ENCODE peak calls at places on chromosome 15, in five cellular contexts. One of them, this sample, is unnamed.
A peak's percentile ranks its signal among the peaks of the same experiment; 100 is the strongest.

GRCh38 chr15:45670511-45670910 is 35.7 kb downstream of the SQOR start:
- DNase-seq in mesenchymal stem cell: peak; percentile 33
- DNase-seq in neuronal stem cell: no peak
- DNase-seq in H9: no peak
- DNase-seq in mesendoderm: no peak
- DNase-seq in this sample: peak; percentile 30

GRCh38 chr15:80831606-80832224 is 52.5 kb downstream of the CEMIP start:
- DNase-seq in H9: no peak
- DNase-seq in mesendoderm: no peak
- DNase-seq in mesenchymal stem cell: no peak
- DNase-seq in neuronal stem cell: no peak
- DNase-seq in this sample: no peak

GRCh38 chr15:68552773-68553172 is 26.0 kb upstream of the CORO2B start:
- DNase-seq in H9: no peak
- DNase-seq in mesenchymal stem cell: peak; percentile 45
- DNase-seq in neuronal stem cell: no peak
- DNase-seq in mesendoderm: no peak
- DNase-seq in this sample: peak; percentile 47

GRCh38 chr15:85854345-85855097 is 59.8 kb upstream of the KLHL25 start:
- DNase-seq in mesenchymal stem cell: peak; percentile 59
- DNase-seq in mesendoderm: peak; percentile 76
- DNase-seq in neuronal stem cell: peak; percentile 72
- DNase-seq in H9: peak; percentile 65
- DNase-seq in this sample: peak; percentile 62

GRCh38 chr15:91202510-91202909 is 102.5 kb downstream of the SV2B start:
- DNase-seq in mesendoderm: no peak
- DNase-seq in mesenchymal stem cell: no peak
- DNase-seq in H9: no peak
- DNase-seq in neuronal stem cell: no peak
- DNase-seq in this sample: no peak

GRCh38 chr15:58770519-58770856 is 614 bp upstream of the MINDY2 start:
- DNase-seq in mesenchymal stem cell: peak; percentile 86
- DNase-seq in neuronal stem cell: no peak
- DNase-seq in H9: no peak
- DNase-seq in mesendoderm: no peak
- DNase-seq in this sample: peak; percentile 84

GRCh38 chr15:42106278-42106677 is 11.9 kb upstream of the PLA2G4D start:
- DNase-seq in H9: no peak
- DNase-seq in mesenchymal stem cell: peak; percentile 16
- DNase-seq in mesendoderm: no peak
- DNase-seq in neuronal stem cell: no peak
- DNase-seq in this sample: no peak

GRCh38 chr15:58066042-58066867 is 744 bp upstream of the ALDH1A2 start:
- DNase-seq in mesenchymal stem cell: peak; percentile 44
- DNase-seq in neuronal stem cell: peak; percentile 48
- DNase-seq in mesendoderm: peak; percentile 69
- DNase-seq in H9: peak; percentile 78
- DNase-seq in this sample: peak; percentile 4

GRCh38 chr15:62711691-62712454 is 330.7 kb upstream of the TPM1 start:
- DNase-seq in mesenchymal stem cell: peak; percentile 55
- DNase-seq in H9: no peak
- DNase-seq in mesendoderm: no peak
- DNase-seq in neuronal stem cell: no peak
- DNase-seq in this sample: peak; percentile 51

GRCh38 chr15:43204016-43204901 is 16.6 kb downstream of the EPB42 start:
- DNase-seq in H9: peak; percentile 73
- DNase-seq in neuronal stem cell: no peak
- DNase-seq in mesenchymal stem cell: peak; percentile 72
- DNase-seq in mesendoderm: peak; percentile 76
- DNase-seq in this sample: peak; percentile 75

GRCh38 chr15:99165020-99165790 is 60.3 kb downstream of the SYNM start:
- DNase-seq in H9: no peak
- DNase-seq in mesenchymal stem cell: no peak
- DNase-seq in neuronal stem cell: no peak
- DNase-seq in mesendoderm: no peak
- DNase-seq in this sample: no peak

GRCh38 chr15:34708422-34708821 is 46.4 kb downstream of the GJD2 start:
- DNase-seq in mesenchymal stem cell: peak; percentile 78
- DNase-seq in neuronal stem cell: peak; percentile 55
- DNase-seq in H9: peak; percentile 38
- DNase-seq in mesendoderm: peak; percentile 92
- DNase-seq in this sample: peak; percentile 66

GRCh38 chr15:80485370-80486164 is 81.4 kb downstream of the ARNT2 start:
- DNase-seq in mesenchymal stem cell: no peak
- DNase-seq in mesendoderm: no peak
- DNase-seq in neuronal stem cell: no peak
- DNase-seq in H9: no peak
- DNase-seq in this sample: no peak

GRCh38 chr15:35583863-35584528 is 38.0 kb upstream of the DPH6 start:
- DNase-seq in mesenchymal stem cell: peak; percentile 61
- DNase-seq in mesendoderm: no peak
- DNase-seq in neuronal stem cell: no peak
- DNase-seq in H9: no peak
- DNase-seq in this sample: peak; percentile 36

DNA sequence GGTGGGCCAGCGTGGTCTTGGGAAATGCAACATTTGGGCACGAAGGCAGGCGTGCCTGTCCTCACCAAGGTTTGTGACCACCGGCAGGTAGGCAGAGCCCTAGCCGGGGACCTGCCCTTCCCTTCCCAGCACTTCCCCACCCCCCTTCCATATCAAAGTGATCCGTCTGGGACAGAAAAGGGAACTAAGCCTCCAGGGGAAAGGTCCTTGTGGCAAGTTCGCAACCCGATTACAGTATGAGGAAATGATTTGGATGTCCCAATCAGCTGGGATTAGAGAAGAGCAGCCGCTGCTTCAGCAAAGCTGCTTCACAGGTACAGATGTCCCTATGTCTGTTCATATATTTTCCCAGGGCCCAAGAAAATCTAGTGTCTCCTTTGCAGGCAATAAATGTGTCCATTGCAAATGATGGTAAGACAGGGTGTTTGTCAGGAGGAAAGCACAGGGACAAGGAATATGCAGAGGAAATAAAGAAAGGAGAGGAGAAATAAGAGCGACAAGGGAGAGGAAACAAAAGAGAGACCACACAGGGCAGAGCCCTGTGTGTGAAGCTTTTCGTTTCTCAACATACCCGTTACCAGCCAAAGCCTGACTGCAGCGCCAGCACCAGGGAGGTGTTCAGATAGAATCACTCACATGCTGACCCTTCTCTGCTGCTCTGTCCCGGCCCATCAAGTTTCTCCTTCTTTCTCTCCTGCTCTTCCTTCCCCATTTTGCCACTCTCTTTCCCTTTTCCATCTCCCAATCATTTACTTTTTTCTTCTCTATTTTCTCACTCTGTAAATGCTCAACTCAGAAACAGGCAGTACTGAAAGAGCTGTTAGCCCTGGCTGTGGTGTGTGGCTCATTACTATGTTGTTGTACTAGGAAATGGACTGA is 17.4 kb upstream of the SECISBP2L start:
- DNase-seq in H9: peak; percentile 34
- DNase-seq in mesendoderm: peak; percentile 43
- DNase-seq in neuronal stem cell: no peak
- DNase-seq in mesenchymal stem cell: no peak
- DNase-seq in this sample: no peak
- H2BK5ac ChIP-seq in H9: no peak overlapping the region
- H2BK5ac ChIP-seq in mesendoderm: no peak overlapping the region
- H2BK5ac ChIP-seq in neuronal stem cell: no peak overlapping the region
- H2BK5ac ChIP-seq in mesenchymal stem cell: no peak overlapping the region
- H2BK5ac ChIP-seq in this sample: no peak overlapping the region

GRCh38 chr15:96046620-96047240 is 283.8 kb upstream of the NR2F2 start:
- DNase-seq in H9: no peak
- DNase-seq in mesenchymal stem cell: no peak
- DNase-seq in mesendoderm: peak; percentile 68
- DNase-seq in neuronal stem cell: no peak
- DNase-seq in this sample: no peak
- H3K9ac ChIP-seq in H9: no peak overlapping the region
- H3K9ac ChIP-seq in mesenchymal stem cell: peak overlapping the region; percentile 86
- H3K9ac ChIP-seq in mesendoderm: no peak overlapping the region
- H3K9ac ChIP-seq in neuronal stem cell: no peak overlapping the region
- H3K9ac ChIP-seq in this sample: peak overlapping the region; percentile 12

DNA sequence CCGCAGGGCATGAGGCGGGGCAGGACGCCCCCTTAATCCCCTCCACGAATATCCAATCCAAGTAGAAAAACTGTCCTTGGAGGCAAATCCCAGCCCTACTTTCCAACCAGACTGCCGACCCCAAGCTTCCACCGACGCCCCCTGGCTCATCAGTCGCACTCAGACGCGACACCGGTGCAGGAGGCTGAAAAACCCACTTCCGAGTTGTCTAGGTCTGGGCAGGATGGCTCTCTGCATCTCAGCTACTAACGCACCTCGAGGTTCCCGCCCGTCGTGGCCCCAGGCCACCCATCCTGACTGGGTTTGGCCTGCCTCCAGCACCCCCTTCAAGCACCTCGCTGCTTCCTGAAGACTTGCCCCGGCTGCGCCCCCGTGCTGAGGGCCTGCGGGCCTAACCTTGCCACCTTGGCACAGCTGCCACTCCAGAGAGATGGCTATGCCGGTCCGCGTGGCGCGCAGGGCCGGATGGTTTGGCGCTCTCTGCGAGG is 15.5 kb downstream of the RGMA start:
- DNase-seq in mesendoderm: peak; percentile 37
- DNase-seq in neuronal stem cell: no peak
- DNase-seq in mesenchymal stem cell: no peak
- DNase-seq in H9: peak; percentile 57
- DNase-seq in this sample: no peak
- H2BK5ac ChIP-seq in mesendoderm: no peak overlapping the region
- H2BK5ac ChIP-seq in neuronal stem cell: peak overlapping the region; percentile 9
- H2BK5ac ChIP-seq in mesenchymal stem cell: no peak overlapping the region
- H2BK5ac ChIP-seq in H9: no peak overlapping the region
- H2BK5ac ChIP-seq in this sample: no peak overlapping the region

GRCh38 chr15:67145710-67146109 is 80.3 kb downstream of the SMAD3 start:
- DNase-seq in mesenchymal stem cell: no peak
- DNase-seq in neuronal stem cell: no peak
- DNase-seq in H9: no peak
- DNase-seq in mesendoderm: no peak
- DNase-seq in this sample: no peak

GRCh38 chr15:67146875-67147381 is 81.5 kb downstream of the SMAD3 start:
- DNase-seq in mesendoderm: peak; percentile 71
- DNase-seq in H9: no peak
- DNase-seq in mesenchymal stem cell: peak; percentile 99
- DNase-seq in neuronal stem cell: no peak
- DNase-seq in this sample: peak; percentile 96

GRCh38 chr15:67148196-67148701 is 82.8 kb downstream of the SMAD3 start:
- DNase-seq in mesendoderm: no peak
- DNase-seq in H9: no peak
- DNase-seq in mesenchymal stem cell: peak; percentile 76
- DNase-seq in neuronal stem cell: no peak
- DNase-seq in this sample: peak; percentile 74

GRCh38 chr15:67146214-67146613 is 80.8 kb downstream of the SMAD3 start:
- DNase-seq in H9: no peak
- DNase-seq in mesendoderm: no peak
- DNase-seq in mesenchymal stem cell: peak; percentile 89
- DNase-seq in neuronal stem cell: no peak
- DNase-seq in this sample: peak; percentile 93

GRCh38 chr15:67147410-67147949 is 82.1 kb downstream of the SMAD3 start:
- DNase-seq in neuronal stem cell: no peak
- DNase-seq in mesendoderm: no peak
- DNase-seq in mesenchymal stem cell: no peak
- DNase-seq in H9: no peak
- DNase-seq in this sample: no peak
- H3K9ac ChIP-seq in neuronal stem cell: no peak overlapping the region
- H3K9ac ChIP-seq in mesendoderm: no peak overlapping the region
- H3K9ac ChIP-seq in mesenchymal stem cell: peak overlapping the region; percentile 74
- H3K9ac ChIP-seq in H9: no peak overlapping the region
- H3K9ac ChIP-seq in this sample: peak overlapping the region; percentile 66

DNA sequence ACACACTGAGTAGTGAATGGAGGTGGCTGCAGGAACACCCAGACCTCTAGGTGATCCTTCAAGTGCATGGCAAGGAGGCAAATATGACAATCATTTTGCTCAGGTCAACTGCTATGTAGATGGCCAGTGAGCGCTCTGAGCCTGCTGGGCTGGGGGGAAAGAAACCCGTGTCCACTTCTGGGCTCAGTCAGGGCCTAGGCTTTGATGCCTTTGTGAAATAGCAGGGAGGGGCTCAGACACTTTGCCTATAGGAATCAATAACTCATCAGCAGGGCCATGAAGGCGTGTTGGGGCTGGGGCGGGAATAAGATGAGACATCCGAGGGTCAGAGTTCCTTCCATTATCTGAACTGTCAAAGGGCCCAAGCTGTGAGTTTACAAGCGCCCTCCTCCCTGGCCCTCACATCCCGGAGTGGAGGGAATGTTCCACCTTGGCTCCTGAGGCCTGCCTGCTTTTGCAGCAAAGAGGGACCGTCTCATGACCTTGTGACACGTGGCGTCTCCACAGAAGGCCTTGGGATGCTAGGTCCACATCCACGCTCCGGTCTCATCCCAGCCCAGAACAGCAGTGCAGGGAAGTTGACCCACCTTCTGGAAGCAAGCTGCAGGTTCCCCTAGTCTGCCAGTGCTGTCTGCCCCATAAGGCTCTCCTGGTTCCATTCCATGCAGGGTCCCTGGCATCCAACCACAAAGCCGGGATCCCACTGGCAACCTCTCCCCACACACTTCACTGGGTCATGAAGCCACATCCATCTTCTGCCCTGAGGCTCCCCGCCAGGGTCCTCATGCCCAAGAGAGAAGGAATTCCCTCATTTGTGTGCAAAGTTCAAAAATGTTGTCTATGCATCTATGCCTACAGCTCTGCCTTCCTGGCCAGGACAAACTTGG is 78.4 kb downstream of the CHSY1 start:
- DNase-seq in H9: no peak
- DNase-seq in mesendoderm: no peak
- DNase-seq in mesenchymal stem cell: no peak
- DNase-seq in neuronal stem cell: no peak
- DNase-seq in this sample: no peak
- H2BK5ac ChIP-seq in H9: no peak overlapping the region
- H2BK5ac ChIP-seq in mesendoderm: no peak overlapping the region
- H2BK5ac ChIP-seq in mesenchymal stem cell: no peak overlapping the region
- H2BK5ac ChIP-seq in neuronal stem cell: no peak overlapping the region
- H2BK5ac ChIP-seq in this sample: peak overlapping the region; percentile 47

DNA sequence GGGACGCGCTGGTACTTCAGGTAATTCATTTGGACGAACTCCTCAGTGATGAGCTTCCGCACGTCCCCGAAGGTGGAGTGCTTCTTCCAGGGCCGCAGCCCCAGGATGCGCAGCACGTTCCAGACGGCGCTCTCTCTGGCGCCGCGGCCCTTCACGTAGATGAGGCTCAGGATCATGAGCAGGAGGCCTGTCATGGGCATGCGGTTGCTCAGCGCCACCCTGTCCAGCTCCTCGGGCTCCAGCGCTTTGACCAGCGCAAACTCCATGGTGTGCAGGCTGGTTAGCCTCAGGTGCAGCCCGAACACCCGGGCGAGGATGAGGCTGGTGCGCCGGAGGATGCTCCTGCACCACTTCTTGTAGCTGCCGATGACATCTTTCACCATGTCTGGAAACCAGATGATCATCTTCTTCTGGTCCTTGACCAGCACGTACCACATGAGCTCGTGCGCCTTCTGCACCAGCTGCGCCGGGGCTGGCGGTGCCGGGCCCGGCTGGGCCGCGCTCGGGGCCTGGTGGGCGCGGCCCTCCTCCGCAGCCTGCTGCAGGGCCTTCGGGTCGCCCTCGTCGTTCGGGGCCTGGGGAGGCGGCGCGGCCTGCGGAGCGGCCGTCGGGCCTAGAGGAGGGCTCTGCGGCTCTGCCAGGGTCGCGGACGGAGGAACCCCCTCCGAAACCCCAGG is 501 bp downstream of the NDN start:
- DNase-seq in H9: peak; percentile 26
- DNase-seq in mesenchymal stem cell: peak; percentile 15
- DNase-seq in neuronal stem cell: no peak
- DNase-seq in mesendoderm: peak; percentile 21
- DNase-seq in this sample: peak; percentile 4
- H3K9ac ChIP-seq in H9: no peak overlapping the region
- H3K9ac ChIP-seq in mesenchymal stem cell: peak overlapping the region; percentile 81
- H3K9ac ChIP-seq in neuronal stem cell: peak overlapping the region; percentile 86
- H3K9ac ChIP-seq in mesendoderm: peak overlapping the region; percentile 74
- H3K9ac ChIP-seq in this sample: peak overlapping the region; percentile 94